ENCODE peak calls at places on chromosomes 1 and 21, in nine cellular contexts. A is fibroblast of pulmonary artery, H is transverse colon, B is astrocyte, S is endothelial cell of umbilical vein, R is tibial nerve, X is left ventricle myocardium inferior, E is kidney, L is NB4. Q is an unnamed sample.

GRCh38 chr1:153292185-153292584 is 20.6 kb downstream of the PGLYRP3 start:
- DNase-seq in A (no peak), H (no peak), B (no peak), S (no peak), R (no peak), X (no peak), E (no peak), L (no peak), Q (no peak)

GRCh38 chr1:206050655-206051235 is 2.2 kb upstream of the RHEX start:
- DNase-seq in A (no peak), H (peak), B (no peak), S (no peak), R (no peak), X (no peak), E (peak), L (peak), Q (peak)

GRCh38 chr1:1567152-1567830 is 7.4 kb downstream of the SSU72 start:
- DNase-seq in A (no peak), H (no peak), B (peak), S (peak), R (no peak), X (no peak), E (no peak), L (no peak), Q (no peak)

GRCh38 chr1:109226078-109226445 is 12.3 kb downstream of the SARS1 start:
- DNase-seq in A (no peak), H (no peak), B (no peak), S (no peak), R (no peak), X (no peak), E (no peak), L (no peak), Q (no peak)

GRCh38 chr1:18581420-18581880 is 49.2 kb upstream of the PAX7 start:
- DNase-seq in A (peak), H (peak), B (no peak), S (peak), R (no peak), X (no peak), E (no peak), L (peak), Q (peak)

GRCh38 chr1:23013657-23014056 is 2.0 kb downstream of the TEX46 start:
- DNase-seq in A (no peak), H (no peak), B (no peak), S (no peak), R (no peak), X (no peak), E (no peak), L (peak), Q (peak)

GRCh38 chr21:46393451-46393940 is 65.2 kb upstream of the DIP2A start:
- DNase-seq in A (no peak), H (no peak), B (no peak), S (no peak), R (no peak), X (no peak), E (peak), L (no peak), Q (no peak)

GRCh38 chr1:156479093-156480014 is 21.2 kb downstream of the MEF2D start:
- DNase-seq in A (no peak), H (no peak), B (no peak), S (no peak), R (no peak), X (no peak), E (no peak), L (no peak), Q (no peak)

GRCh38 chr1:170661646-170662411 is 2.1 kb upstream of the PRRX1 start:
- DNase-seq in A (peak), H (no peak), B (peak), S (peak), R (no peak), X (no peak), E (no peak), L (no peak), Q (no peak)

GRCh38 chr21:32597205-32597604 is 11.9 kb upstream of the TCP10L start:
- DNase-seq in A (peak), H (no peak), B (peak), S (peak), R (no peak), X (no peak), E (no peak), L (no peak), Q (no peak)

GRCh38 chr1:88979054-88979748 is 13.2 kb downstream of the KYAT3 start:
- DNase-seq in A (no peak), H (no peak), B (peak), S (no peak), R (no peak), X (no peak), E (no peak), L (no peak), Q (no peak)

GRCh38 chr1:161039154-161039545 is 386 bp upstream of the TSTD1 start:
- DNase-seq in A (no peak), H (no peak), B (no peak), S (no peak), R (no peak), X (no peak), E (no peak), L (no peak), Q (no peak)
- H3K4me3 ChIP-seq in A (no peak), H (peak), B (no peak), S (peak), R (peak), X (peak), E (peak), L (no peak), Q (peak)

GRCh38 chr1:211577826-211578639 is 928 bp downstream of the SLC30A1 start:
- DNase-seq in A (peak), H (peak), B (peak), S (peak), R (peak), X (peak), E (peak), L (peak), Q (peak)
- TF ChIP-seq CTCF in A (peak), H (peak), B (peak), S (peak), R (peak), X (peak), E (peak), L (peak), Q (peak)

GRCh38 chr1:61053281-61053711 is 29.1 kb upstream of the NFIA start:
- DNase-seq in A (peak), H (no peak), B (no peak), S (no peak), R (no peak), X (no peak), E (no peak), L (no peak), Q (no peak)

GRCh38 chr1:61053712-61054608 is 28.4 kb upstream of the NFIA start:
- DNase-seq in A (peak), H (peak), B (no peak), S (no peak), R (no peak), X (peak), E (peak), L (peak), Q (no peak)

GRCh38 chr1:61050541-61051454 is 31.6 kb upstream of the NFIA start:
- DNase-seq in A (peak), H (peak), B (no peak), S (peak), R (no peak), X (peak), E (peak), L (no peak), Q (no peak)

GRCh38 chr1:61051455-61052392 is 30.6 kb upstream of the NFIA start:
- DNase-seq in A (peak), H (no peak), B (no peak), S (no peak), R (no peak), X (peak), E (no peak), L (no peak), Q (no peak)

DNA sequence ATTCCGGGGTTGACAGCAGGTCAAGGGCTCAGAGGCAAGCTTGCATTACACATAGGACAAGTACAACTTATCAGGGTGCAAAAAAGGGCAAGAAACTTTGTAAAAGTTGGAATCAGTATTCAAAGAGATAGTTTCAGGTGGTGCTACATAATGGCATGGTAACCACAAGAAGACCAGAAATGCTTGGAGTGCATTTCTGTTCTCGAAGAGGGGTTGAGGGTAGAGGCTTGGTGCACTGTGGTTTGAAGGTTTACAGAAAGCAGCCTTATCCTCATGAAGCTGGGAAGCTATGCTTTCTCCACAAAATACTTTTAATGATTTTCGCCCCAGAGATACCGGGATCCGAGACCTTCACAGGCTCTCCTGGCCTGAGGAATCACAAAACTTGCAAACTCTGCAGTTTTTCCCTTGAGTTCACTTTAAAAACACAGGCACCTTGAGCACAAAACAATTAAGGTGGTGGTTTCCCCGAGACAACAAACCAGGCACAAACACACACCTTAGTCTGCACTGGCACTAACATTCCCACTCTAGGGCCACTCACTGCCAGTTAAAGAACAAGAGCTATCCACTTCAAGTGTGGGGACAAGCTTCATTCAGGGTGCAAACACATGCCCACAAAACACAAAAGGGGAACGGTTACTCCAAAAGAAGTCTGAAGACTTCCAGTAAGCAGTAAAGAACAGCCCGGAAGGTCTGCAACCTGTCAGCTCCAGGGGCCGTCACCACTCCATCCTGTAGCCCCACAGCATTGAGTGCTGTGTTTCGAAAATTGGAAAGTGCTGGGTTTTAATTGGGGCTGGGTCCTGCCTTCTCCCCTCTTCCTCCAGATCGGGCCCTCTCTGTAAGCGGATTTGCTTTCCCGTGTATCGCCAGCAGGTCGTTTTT is 29.7 kb upstream of the NFIA start:
- DNase-seq in A (no peak), H (no peak), B (no peak), S (no peak), R (no peak), X (no peak), E (no peak), L (no peak), Q (no peak)
- H3K4me3 ChIP-seq in A (no peak), H (no peak), B (no peak), S (no peak), R (no peak), X (peak), E (peak), L (no peak), Q (no peak)

GRCh38 chr21:38972078-38972477 is 166.3 kb downstream of the ETS2 start:
- DNase-seq in A (no peak), H (no peak), B (no peak), S (no peak), R (no peak), X (no peak), E (no peak), L (no peak), Q (no peak)

GRCh38 chr21:38970765-38971164 is 165.0 kb downstream of the ETS2 start:
- DNase-seq in A (no peak), H (no peak), B (no peak), S (peak), R (no peak), X (no peak), E (no peak), L (no peak), Q (no peak)

GRCh38 chr21:38965910-38966504 is 160.3 kb downstream of the ETS2 start:
- DNase-seq in A (no peak), H (peak), B (no peak), S (no peak), R (no peak), X (no peak), E (peak), L (no peak), Q (no peak)

GRCh38 chr21:38965241-38965640 is 159.5 kb downstream of the ETS2 start:
- DNase-seq in A (no peak), H (no peak), B (no peak), S (no peak), R (no peak), X (no peak), E (no peak), L (no peak), Q (no peak)

GRCh38 chr21:38968887-38969543 is 163.3 kb downstream of the ETS2 start:
- DNase-seq in A (no peak), H (no peak), B (no peak), S (no peak), R (no peak), X (no peak), E (no peak), L (peak), Q (no peak)
- TF ChIP-seq CTCF in A (no peak), H (no peak), B (no peak), S (no peak), R (no peak), X (no peak), E (no peak), L (no peak), Q (no peak)

GRCh38 chr1:25675729-25676476 is 59.3 kb downstream of the MAN1C1 start:
- DNase-seq in A (no peak), H (peak), B (no peak), S (no peak), R (no peak), X (no peak), E (no peak), L (no peak), Q (peak)
- H3K4me3 ChIP-seq in A (no peak), H (no peak), B (no peak), S (no peak), R (no peak), X (no peak), E (no peak), L (no peak), Q (no peak)

DNA sequence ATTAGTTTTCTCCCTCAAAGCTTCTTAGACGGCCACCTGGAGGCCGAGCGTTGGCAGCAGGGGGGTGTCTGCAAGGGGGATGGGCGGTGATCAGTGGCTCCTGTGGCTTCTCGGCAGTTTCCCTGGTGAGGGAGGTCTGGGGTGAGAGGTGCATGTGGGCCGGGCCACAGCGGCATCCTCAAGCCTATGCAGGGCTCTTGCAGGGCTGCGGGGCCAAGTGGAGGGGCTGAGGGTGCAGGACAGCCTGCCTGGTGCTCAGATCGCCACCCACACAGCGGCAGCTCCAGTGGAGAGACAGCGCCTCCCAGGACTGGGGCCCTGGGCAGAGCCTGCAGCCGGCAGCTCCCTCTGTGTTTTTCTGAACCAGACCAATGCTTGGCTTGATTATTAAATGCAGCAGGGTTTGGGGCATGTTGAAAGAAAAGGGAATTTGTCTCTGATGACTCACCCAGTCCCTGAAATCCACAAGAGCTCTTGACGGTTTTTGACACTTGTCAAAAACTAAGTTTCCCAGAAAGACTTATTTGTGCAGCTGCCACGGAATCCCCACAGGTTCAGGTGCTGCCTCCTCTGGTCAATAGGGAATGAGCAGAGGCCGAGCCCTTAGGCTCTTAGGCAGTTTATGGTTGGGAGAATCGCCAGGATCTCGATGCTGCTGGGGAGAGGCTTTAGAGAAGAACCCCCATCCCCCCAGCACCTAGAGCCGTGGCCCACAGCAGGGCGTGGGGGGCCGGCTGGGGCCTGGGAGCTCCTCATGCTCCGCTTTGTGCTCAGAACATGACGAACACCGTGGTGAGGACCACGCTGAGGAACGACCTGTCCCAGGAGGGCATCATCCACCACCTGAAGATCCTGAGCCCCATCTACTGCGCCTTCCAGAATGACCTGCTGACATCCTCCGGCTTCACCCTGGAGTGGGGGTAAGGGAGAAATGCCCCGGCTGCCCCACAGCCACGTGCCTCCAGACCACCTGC is 54.7 kb downstream of the UMODL1 start:
- DNase-seq in A (peak), H (no peak), B (peak), S (no peak), R (no peak), X (no peak), E (peak), L (peak), Q (no peak)
- TF ChIP-seq CTCF in A (peak), H (no peak), B (no peak), S (no peak), R (no peak), X (no peak), E (no peak), L (peak), Q (no peak)

DNA sequence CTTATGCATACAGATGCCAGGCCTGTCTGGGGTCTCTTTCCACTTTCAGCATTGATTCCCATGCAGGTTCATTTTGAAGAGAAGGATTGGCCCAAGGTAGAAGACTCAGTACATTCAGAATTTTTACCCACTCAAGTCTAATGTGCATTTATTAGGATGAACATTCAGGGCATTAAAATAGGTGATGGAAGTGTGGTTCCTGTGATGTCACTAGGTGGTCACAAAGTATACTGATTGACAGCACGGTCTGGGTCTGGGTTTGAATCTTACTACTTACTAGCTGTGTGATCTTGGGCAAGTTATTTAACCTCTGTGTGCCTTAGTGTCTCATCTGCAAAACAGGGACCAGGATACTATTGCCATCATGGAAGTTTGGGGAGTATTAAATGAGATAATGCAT is 711 bp upstream of the ZNF648 start:
- DNase-seq in A (no peak), H (no peak), B (no peak), S (no peak), R (no peak), X (no peak), E (no peak), L (no peak), Q (no peak)
- H3K4me3 ChIP-seq in A (no peak), H (no peak), B (no peak), S (no peak), R (no peak), X (no peak), E (no peak), L (no peak), Q (no peak)

GRCh38 chr1:6905790-6906189 is 120.5 kb downstream of the CAMTA1 start:
- DNase-seq in A (no peak), H (no peak), B (no peak), S (no peak), R (no peak), X (no peak), E (no peak), L (no peak), Q (no peak)
- TF ChIP-seq CTCF in A (no peak), H (no peak), B (no peak), S (no peak), R (no peak), X (no peak), E (no peak), L (no peak), Q (no peak)

Q was measured in GM12865.